ENCODE peak calls at places on chromosome 5, in nine cellular contexts. E is neural crest cell, O is vagina, W is right atrium auricular region, Z is ovary, F is fibroblast of lung, J is GM13976, V is nephron progenitor cell, T is GM06990. G is an unnamed sample.

GRCh38 chr5:157266286-157267007 is 524 bp downstream of the CYFIP2 start:
- DNase-seq in E (no peak), O (no peak), W (no peak), Z (peak), F (no peak), J (peak), V (peak), T (peak), G (peak)

GRCh38 chr5:154221371-154221896 is 30.9 kb downstream of the GALNT10 start:
- DNase-seq in E (no peak), O (no peak), W (peak), Z (no peak), F (peak), J (no peak), V (no peak), T (no peak), G (no peak)

GRCh38 chr5:167835146-167835545 is 456.3 kb upstream of the WWC1 start:
- DNase-seq in E (no peak), O (no peak), W (no peak), Z (no peak), F (no peak), J (no peak), V (no peak), T (no peak), G (no peak)

GRCh38 chr5:51495672-51496071 is 112.4 kb downstream of the ISL1 start:
- DNase-seq in E (no peak), O (no peak), W (no peak), Z (no peak), F (peak), J (no peak), V (no peak), T (no peak), G (no peak)

GRCh38 chr5:12952409-12952808 is 992.1 kb downstream of the DNAH5 start:
- DNase-seq in E (no peak), O (no peak), W (no peak), Z (no peak), F (no peak), J (no peak), V (no peak), T (no peak), G (no peak)

GRCh38 chr5:124661317-124662141 is 84.9 kb downstream of the ZNF608 start:
- DNase-seq in E (no peak), O (no peak), W (no peak), Z (no peak), F (peak), J (no peak), V (peak), T (no peak), G (peak)

GRCh38 chr5:88937406-88937805 is 54.4 kb upstream of the MEF2C start:
- DNase-seq in E (no peak), O (no peak), W (no peak), Z (no peak), F (no peak), J (no peak), V (no peak), T (no peak), G (no peak)

GRCh38 chr5:10289353-10289752 is 18.3 kb downstream of the CMBL start:
- DNase-seq in E (no peak), O (no peak), W (no peak), Z (no peak), F (peak), J (no peak), V (no peak), T (no peak), G (no peak)

GRCh38 chr5:169801324-169801777 is 164.3 kb downstream of the DOCK2 start:
- DNase-seq in E (no peak), O (no peak), W (no peak), Z (no peak), F (peak), J (no peak), V (no peak), T (no peak), G (no peak)

GRCh38 chr5:63127054-63127453 is 548.4 kb downstream of the LRRC70 start:
- DNase-seq in E (no peak), O (no peak), W (no peak), Z (no peak), F (peak), J (no peak), V (no peak), T (no peak), G (no peak)

GRCh38 chr5:147611483-147611882 is 101.6 kb upstream of the DPYSL3 start:
- DNase-seq in E (no peak), O (no peak), W (no peak), Z (no peak), F (no peak), J (peak), V (no peak), T (no peak), G (no peak)

GRCh38 chr5:149414405-149415244 is 35.5 kb upstream of the IL17B start:
- DNase-seq in E (no peak), O (no peak), W (no peak), Z (peak), F (peak), J (no peak), V (no peak), T (no peak), G (no peak)

GRCh38 chr5:139453683-139454567 is 8.6 kb downstream of the ECSCR start:
- DNase-seq in E (no peak), O (no peak), W (no peak), Z (no peak), F (no peak), J (no peak), V (no peak), T (peak), G (no peak)

GRCh38 chr5:67483453-67484030 is 286.9 kb upstream of the CD180 start:
- DNase-seq in E (no peak), O (no peak), W (no peak), Z (no peak), F (no peak), J (no peak), V (no peak), T (no peak), G (no peak)

GRCh38 chr5:181126841-181127240 is 4.1 kb downstream of the OR2V1 start:
- DNase-seq in E (no peak), O (no peak), W (no peak), Z (no peak), F (no peak), J (no peak), V (no peak), T (no peak), G (no peak)

GRCh38 chr5:56429110-56429561 is 196.0 kb upstream of the ANKRD55 start:
- DNase-seq in E (no peak), O (no peak), W (no peak), Z (no peak), F (peak), J (no peak), V (no peak), T (no peak), G (no peak)

GRCh38 chr5:6832994-6833393 is 119.8 kb downstream of the TENT4A start:
- DNase-seq in E (no peak), O (no peak), W (no peak), Z (no peak), F (no peak), J (no peak), V (no peak), T (no peak), G (no peak)

GRCh38 chr5:174134545-174134944 is 89.0 kb downstream of the NSG2 start:
- DNase-seq in E (no peak), O (no peak), W (no peak), Z (no peak), F (no peak), J (no peak), V (no peak), T (no peak), G (no peak)

GRCh38 chr5:113693621-113694130 is 180.2 kb downstream of the YTHDC2 start:
- DNase-seq in E (no peak), O (no peak), W (no peak), Z (no peak), F (peak), J (no peak), V (no peak), T (no peak), G (no peak)

GRCh38 chr5:137234973-137235943 is 263.9 kb downstream of the SPOCK1 start:
- DNase-seq in E (no peak), O (no peak), W (no peak), Z (no peak), F (no peak), J (no peak), V (no peak), T (no peak), G (no peak)

GRCh38 chr5:135534609-135535419 is 950 bp downstream of the NEUROG1 start:
- DNase-seq in E (peak), O (no peak), W (no peak), Z (no peak), F (no peak), J (peak), V (peak), T (no peak), G (no peak)

GRCh38 chr5:26432393-26432792 is 606.0 kb downstream of the CDH9 start:
- DNase-seq in E (no peak), O (no peak), W (no peak), Z (no peak), F (no peak), J (no peak), V (no peak), T (no peak), G (no peak)

GRCh38 chr5:162209005-162209605 is 141.5 kb downstream of the GABRG2 start:
- DNase-seq in E (peak), O (no peak), W (no peak), Z (no peak), F (no peak), J (peak), V (peak), T (no peak), G (peak)
- TF ChIP-seq CTCF in E (peak), O (peak), W (peak), Z (no peak), F (no peak), J (peak), V (peak), T (peak), G (peak)

GRCh38 chr5:140925806-140926205 is 293 bp upstream of the PCDHAC1 start:
- DNase-seq in E (no peak), O (no peak), W (no peak), Z (no peak), F (no peak), J (no peak), V (no peak), T (no peak), G (no peak)
- TF ChIP-seq CTCF in E (no peak), O (no peak), W (no peak), Z (no peak), F (no peak), J (no peak), V (no peak), T (no peak), G (no peak)

GRCh38 chr5:123007292-123007691 is 29.2 kb downstream of the PPIC start:
- DNase-seq in E (no peak), O (no peak), W (no peak), Z (no peak), F (no peak), J (no peak), V (peak), T (no peak), G (no peak)
- TF ChIP-seq CTCF in E (no peak), O (no peak), W (no peak), Z (no peak), F (no peak), J (no peak), V (no peak), T (no peak), G (no peak)

GRCh38 chr5:87539839-87540238 is 127.1 kb upstream of the CCNH start:
- DNase-seq in E (no peak), O (no peak), W (no peak), Z (no peak), F (no peak), J (no peak), V (no peak), T (no peak), G (no peak)

GRCh38 chr5:87536365-87536764 is 123.6 kb upstream of the CCNH start:
- DNase-seq in E (no peak), O (no peak), W (no peak), Z (no peak), F (no peak), J (no peak), V (no peak), T (no peak), G (no peak)

GRCh38 chr5:87541668-87542067 is 128.9 kb upstream of the CCNH start:
- DNase-seq in E (no peak), O (no peak), W (no peak), Z (no peak), F (no peak), J (no peak), V (no peak), T (no peak), G (no peak)

GRCh38 chr5:87541033-87541432 is 128.3 kb upstream of the CCNH start:
- DNase-seq in E (no peak), O (no peak), W (no peak), Z (peak), F (peak), J (no peak), V (no peak), T (no peak), G (no peak)
- TF ChIP-seq CTCF in E (no peak), O (no peak), W (no peak), Z (no peak), F (no peak), J (peak), V (no peak), T (no peak), G (no peak)

GRCh38 chr5:179908528-179908927 is 831 bp upstream of the TBC1D9B start:
- DNase-seq in E (peak), O (no peak), W (no peak), Z (peak), F (no peak), J (no peak), V (peak), T (no peak), G (no peak)
- TF ChIP-seq CTCF in E (peak), O (no peak), W (no peak), Z (no peak), F (no peak), J (no peak), V (peak), T (peak), G (peak)

DNA sequence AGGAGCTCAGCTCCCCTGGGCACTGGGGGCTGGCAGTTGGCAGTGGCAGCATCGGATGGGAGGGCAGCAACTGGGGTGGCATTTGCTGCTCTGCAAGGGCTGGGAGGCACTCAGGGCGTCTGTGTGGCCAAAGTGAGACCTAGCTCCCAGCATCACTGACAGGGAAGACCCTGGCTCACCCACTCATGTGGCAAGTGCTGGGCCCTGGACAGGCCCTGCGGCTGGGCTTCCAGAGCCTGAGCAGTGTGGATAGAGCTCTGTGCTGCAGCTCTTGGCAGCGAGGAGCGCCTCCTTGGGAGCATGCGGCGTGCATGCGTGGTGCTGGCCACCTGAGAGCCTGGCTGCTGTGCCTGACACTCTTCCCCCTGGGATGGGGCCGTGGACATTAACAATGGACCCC is 10.2 kb downstream of the CEP72 start:
- DNase-seq in E (no peak), O (no peak), W (no peak), Z (no peak), F (no peak), J (no peak), V (no peak), T (no peak), G (no peak)
- TF ChIP-seq CTCF in E (no peak), O (no peak), W (no peak), Z (no peak), F (no peak), J (no peak), V (no peak), T (no peak), G (no peak)

DNA sequence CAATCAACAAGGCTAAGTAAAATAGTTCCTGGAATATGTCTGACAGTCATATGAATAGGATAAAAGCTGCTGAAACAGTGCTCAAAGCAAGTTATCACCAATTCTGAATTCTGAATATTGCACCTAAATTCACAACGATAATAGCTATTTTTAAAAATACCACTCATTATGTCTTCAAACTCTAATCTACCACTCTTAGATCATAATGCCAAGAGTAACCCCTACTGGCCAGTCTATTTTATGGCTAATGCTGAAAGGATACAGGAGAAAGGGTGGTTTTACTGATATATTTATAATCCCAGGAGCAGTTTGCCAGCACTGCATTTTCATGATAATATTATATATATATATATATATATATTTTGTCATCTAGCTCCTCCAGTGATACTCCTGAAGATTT is 232.8 kb downstream of the PDE4D start:
- DNase-seq in E (no peak), O (no peak), W (no peak), Z (no peak), F (peak), J (peak), V (no peak), T (peak), G (peak)
- TF ChIP-seq CTCF in E (peak), O (no peak), W (peak), Z (no peak), F (peak), J (no peak), V (peak), T (peak), G (peak)

DNA sequence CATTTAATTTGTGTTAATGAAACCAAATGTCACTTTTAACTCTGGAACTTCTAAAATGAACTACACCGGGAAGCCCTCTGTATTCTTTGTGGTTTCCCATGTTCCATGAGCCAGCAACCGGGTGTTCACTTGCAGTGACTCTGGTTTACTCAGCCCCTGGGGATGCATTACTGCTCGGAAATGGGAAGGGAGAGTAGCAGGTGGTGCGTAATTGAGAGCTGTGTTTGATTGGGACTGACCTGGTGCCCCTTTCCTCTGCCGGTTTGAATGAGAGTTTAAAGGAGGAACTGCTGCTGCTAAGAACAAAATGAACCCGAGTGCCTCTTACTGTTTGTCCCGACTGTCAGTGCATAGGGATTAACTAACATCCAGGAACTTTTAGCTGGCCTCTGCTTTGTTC is 100.1 kb upstream of the DHFR start:
- DNase-seq in E (no peak), O (no peak), W (no peak), Z (no peak), F (peak), J (no peak), V (peak), T (peak), G (no peak)
- TF ChIP-seq CTCF in E (no peak), O (no peak), W (no peak), Z (no peak), F (no peak), J (no peak), V (no peak), T (no peak), G (no peak)

G was measured in GM10248.